ENCODE peak calls at places on chromosomes 3 and 15, in four cellular contexts. T, C, Z and G are unnamed samples. For H3K9me3, the result is how much of the 10 kb centered on the place peaks cover.

GRCh38 chr15:52797625-52798501 is 7.7 kb upstream of the ONECUT1 start:
- DNase-seq in Z (no peak), C (no peak), T (no peak), G (no peak)

GRCh38 chr3:10482631-10483363 is 22.6 kb downstream of the ATP2B2 start:
- DNase-seq in Z (no peak), T (no peak), C (no peak), G (no peak)

GRCh38 chr3:188339410-188340295 is 185.7 kb downstream of the LPP start:
- DNase-seq in Z (no peak), T (no peak), C (peak), G (no peak)

GRCh38 chr15:66763186-66764066 is 61.4 kb downstream of the SMAD6 start:
- DNase-seq in Z (peak), C (peak), T (peak), G (peak)

GRCh38 chr15:39834256-39834655 is 51.6 kb upstream of the FSIP1 start:
- DNase-seq in C (no peak), T (no peak), Z (no peak), G (no peak)

GRCh38 chr3:196883361-196883760 is 15.6 kb downstream of the SENP5 start:
- DNase-seq in C (no peak), Z (no peak), T (no peak), G (no peak)

GRCh38 chr3:101963902-101964362 is 114.6 kb downstream of the NFKBIZ start:
- DNase-seq in Z (no peak), C (no peak), T (no peak), G (no peak)

GRCh38 chr3:132637590-132637989 is 22.0 kb downstream of the ACAD11 start:
- DNase-seq in T (no peak), C (no peak), Z (no peak), G (no peak)

GRCh38 chr15:85622432-85622831 is 172.3 kb downstream of the KLHL25 start:
- DNase-seq in Z (no peak), C (no peak), T (no peak), G (no peak)

GRCh38 chr3:120258009-120258408 is 27.0 kb downstream of the GPR156 start:
- DNase-seq in T (no peak), Z (no peak), C (no peak), G (no peak)

GRCh38 chr3:126715432-126715831 is 11.4 kb downstream of the CHCHD6 start:
- DNase-seq in C (no peak), T (no peak), Z (no peak), G (no peak)

GRCh38 chr15:72825831-72826230 is 42.3 kb upstream of the ADPGK start:
- DNase-seq in Z (no peak), C (no peak), T (no peak), G (no peak)

GRCh38 chr3:54853573-54854404 is 74.1 kb downstream of the LRTM1 start:
- DNase-seq in C (no peak), Z (peak), T (peak), G (peak)

DNA sequence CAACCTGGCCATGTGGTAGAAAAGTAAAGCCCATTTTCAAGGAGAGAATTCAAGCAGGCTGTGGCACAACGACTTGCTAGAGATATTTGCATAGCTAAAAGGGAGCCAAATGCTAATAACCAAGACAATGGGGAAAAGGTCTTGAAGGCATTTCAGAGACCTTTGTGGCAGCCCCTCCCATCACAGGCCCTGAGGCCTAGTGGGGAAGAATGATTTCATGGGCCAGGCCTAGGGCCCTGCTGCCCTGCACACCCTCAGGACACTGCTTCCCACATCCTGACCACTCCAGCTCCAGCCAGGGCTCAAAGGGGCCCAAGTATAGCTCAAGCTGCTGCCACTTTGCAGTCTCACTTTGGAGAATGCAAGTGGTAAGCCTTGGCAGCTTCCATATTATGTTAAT is 21.5 kb upstream of the PTPN23 start:
- DNase-seq in C (no peak), T (no peak), Z (no peak), G (no peak)
- H3K9me3 ChIP-seq in C (under half), T (under half), Z (under half), G (under half)

DNA sequence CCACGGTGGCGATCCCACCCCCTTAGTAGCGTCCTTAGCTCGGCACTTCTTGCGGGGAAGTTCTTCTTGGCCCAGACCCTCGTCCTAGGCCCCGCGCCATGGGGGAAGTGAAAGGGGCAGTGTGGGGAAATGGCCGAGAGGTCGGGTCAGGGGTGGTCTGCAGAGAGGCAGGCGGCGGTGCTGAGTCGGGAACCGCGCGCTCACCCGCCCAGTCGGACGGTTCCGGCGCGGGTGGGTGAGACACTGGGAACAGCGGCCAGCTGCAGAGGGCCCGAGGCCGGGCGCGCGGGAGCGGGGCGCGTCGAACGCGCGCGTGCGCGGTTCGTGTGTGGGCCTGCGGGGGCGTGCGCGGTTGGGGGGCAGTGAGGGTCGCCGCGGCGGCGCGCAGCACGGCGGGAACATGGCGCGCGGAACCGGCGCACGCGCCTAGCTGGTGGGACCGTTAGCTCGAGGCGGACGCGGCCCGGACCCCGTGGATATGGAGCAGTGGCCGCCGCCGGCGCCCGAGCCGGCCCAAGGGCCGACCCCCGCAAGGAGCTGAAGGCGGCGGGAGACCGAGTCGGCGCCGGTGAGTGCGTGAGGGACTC is 246.9 kb downstream of the GOLGA6L6 start:
- DNase-seq in Z (peak), C (peak), T (peak), G (no peak)
- H3K9me3 ChIP-seq in Z (under half), C (under half), T (under half), G (under half)

GRCh38 chr15:27327467-27328045 is 356.6 kb downstream of the GABRG3 start:
- DNase-seq in C (no peak), T (no peak), Z (no peak), G (no peak)

GRCh38 chr15:27328616-27329015 is 357.6 kb downstream of the GABRG3 start:
- DNase-seq in T (no peak), Z (no peak), C (no peak), G (no peak)

DNA sequence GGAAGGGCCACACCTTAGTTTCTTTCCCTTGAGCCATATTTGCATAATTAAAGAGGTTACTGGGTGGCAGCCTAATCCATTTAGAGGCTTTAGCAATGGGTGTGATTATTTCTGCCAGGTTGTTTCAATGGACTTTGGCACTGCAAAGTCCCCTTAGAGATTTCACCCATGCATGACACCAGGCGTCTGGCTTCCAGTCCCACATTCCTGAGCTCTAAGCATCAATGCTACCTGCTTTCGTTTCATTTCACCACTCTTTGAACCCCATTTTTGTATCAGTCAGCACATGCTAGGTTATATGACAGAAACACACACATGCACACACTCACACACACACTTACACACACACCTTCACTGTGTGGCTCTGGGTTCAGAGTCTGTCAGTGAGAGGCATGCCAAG is 353.9 kb downstream of the GABRG3 start:
- DNase-seq in C (no peak), Z (no peak), T (no peak), G (no peak)
- H3K9me3 ChIP-seq in C (under half), Z (under half), T (under half), G (under half)

GRCh38 chr3:46411271-46411670 is 4.2 kb downstream of the CCRL2 start:
- DNase-seq in T (no peak), C (no peak), Z (no peak), G (no peak)

GRCh38 chr3:46409735-46410489 is 2.9 kb downstream of the CCRL2 start:
- DNase-seq in C (no peak), T (no peak), Z (no peak), G (no peak)

GRCh38 chr3:46416134-46417119 is 9.4 kb downstream of the CCRL2 start:
- DNase-seq in Z (no peak), C (no peak), T (no peak), G (no peak)

GRCh38 chr3:46410669-46411068 is 3.6 kb downstream of the CCRL2 start:
- DNase-seq in C (no peak), T (no peak), Z (no peak), G (no peak)

DNA sequence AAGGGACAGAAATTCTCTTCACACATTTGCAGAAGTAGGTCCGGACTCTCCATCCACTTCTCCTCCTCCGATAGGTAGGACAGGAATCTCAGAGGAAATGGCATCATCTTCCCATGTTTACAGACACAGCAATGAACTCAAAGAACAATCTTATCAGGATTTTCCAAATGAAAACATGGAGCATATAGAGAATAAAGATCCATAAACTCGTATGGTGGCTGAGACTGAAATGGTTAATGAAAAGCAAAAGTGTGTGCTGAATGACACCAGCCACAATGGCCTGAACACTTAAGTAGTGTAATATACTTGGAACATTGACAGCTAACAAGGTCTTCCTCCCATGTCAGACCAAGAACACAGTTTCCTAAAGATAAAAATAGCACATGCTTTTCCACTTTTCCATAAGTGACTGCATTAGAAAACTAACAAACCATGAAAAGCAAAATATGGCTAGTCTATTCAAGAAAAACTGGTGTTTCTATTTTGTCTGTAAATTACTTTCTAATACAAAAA is 5.8 kb downstream of the CCRL2 start:
- DNase-seq in C (no peak), T (no peak), Z (no peak), G (no peak)
- H3K9me3 ChIP-seq in C (under half), T (under half), Z (under half), G (under half)

GRCh38 chr15:26516102-26516980 is 256.5 kb downstream of the GABRB3 start:
- DNase-seq in Z (no peak), C (no peak), T (no peak), G (no peak)
- H3K9me3 ChIP-seq in Z (under half), C (under half), T (under half), G (under half)

GRCh38 chr3:64617610-64618009 is 70.2 kb downstream of the ADAMTS9 start:
- DNase-seq in Z (no peak), C (no peak), T (no peak), G (no peak)
- H3K9me3 ChIP-seq in Z (under half), C (under half), T (under half), G (under half)

GRCh38 chr3:64457811-64458210 is 230.0 kb downstream of the ADAMTS9 start:
- DNase-seq in T (no peak), Z (no peak), C (no peak), G (no peak)
- H3K9me3 ChIP-seq in T (under half), Z (under half), C (under half), G (under half)

DNA sequence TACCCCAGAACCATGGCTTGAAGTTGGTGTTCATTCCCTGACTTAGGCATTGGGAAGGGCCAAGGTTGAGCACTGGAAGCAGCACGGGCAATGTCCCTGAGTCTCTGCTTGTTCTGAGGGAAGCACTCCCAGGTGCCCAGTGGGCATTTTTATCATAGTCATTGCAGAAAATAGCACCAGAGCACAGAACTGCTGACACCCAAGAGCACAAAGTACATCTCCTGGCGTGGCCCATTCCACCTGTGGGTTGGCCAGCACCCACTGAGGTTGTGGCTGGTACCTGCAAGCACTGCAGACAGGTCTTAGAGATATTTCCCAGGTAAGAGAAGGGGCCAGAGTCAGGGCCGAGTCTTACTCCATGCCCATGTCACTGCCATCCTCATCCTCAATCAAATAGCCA is 28.5 kb upstream of the GCNT3 start:
- DNase-seq in Z (peak), C (no peak), T (no peak), G (no peak)
- H3K9me3 ChIP-seq in Z (under half), C (under half), T (under half), G (under half)

GRCh38 chr3:47491777-47492176 is 16.0 kb upstream of the SCAP start:
- DNase-seq in C (no peak), T (no peak), Z (no peak), G (no peak)
- H3K9me3 ChIP-seq in C (under half), T (under half), Z (under half), G (under half)

GRCh38 chr15:20355256-20355868 is 186.2 kb downstream of the GOLGA6L6 start:
- DNase-seq in Z (no peak), T (no peak), C (peak), G (peak)

GRCh38 chr15:20356444-20357138 is 185.0 kb downstream of the GOLGA6L6 start:
- DNase-seq in Z (peak), C (peak), T (peak), G (peak)

GRCh38 chr15:20351448-20351961 is 190.1 kb downstream of the GOLGA6L6 start:
- DNase-seq in C (peak), T (no peak), Z (peak), G (peak)

GRCh38 chr15:20352241-20353200 is 189.1 kb downstream of the GOLGA6L6 start:
- DNase-seq in C (peak), T (no peak), Z (peak), G (peak)

GRCh38 chr15:20353966-20354883 is 187.4 kb downstream of the GOLGA6L6 start:
- DNase-seq in Z (no peak), C (peak), T (no peak), G (peak)
- H3K9me3 ChIP-seq in Z (under half), C (under half), T (under half), G (under half)